ENCODE peak calls at places on chromosome 1, in ten cellular contexts. J is astrocyte of the spinal cord, U is T follicular helper cell, G is H4, M is Caco-2, X is SW480, R is aorta, Y is upper lobe of right lung, F is skeletal muscle cell, B is brain microvascular endothelial cell. E is an unnamed sample.

GRCh38 chr1:162373072-162373427 is 3.6 kb downstream of the SPATA46 start:
- DNase-seq in J (no peak), U (no peak), G (no peak), M (no peak), X (no peak), R (no peak), Y (no peak), F (no peak), B (no peak), E (no peak)

GRCh38 chr1:109481646-109482045 is 2.1 kb upstream of the ATXN7L2 start:
- DNase-seq in J (no peak), U (no peak), G (no peak), M (no peak), X (no peak), R (no peak), Y (no peak), F (no peak), B (no peak), E (no peak)

GRCh38 chr1:92994105-92994712 is 32.9 kb upstream of the DIPK1A start:
- DNase-seq in J (peak), U (peak), G (peak), M (peak), X (peak), R (no peak), Y (no peak), F (peak), B (peak), E (peak)

GRCh38 chr1:50853325-50853724 is 106.7 kb downstream of the FAF1 start:
- DNase-seq in J (no peak), U (no peak), G (no peak), M (no peak), X (no peak), R (no peak), Y (no peak), F (no peak), B (no peak), E (no peak)

GRCh38 chr1:2488688-2489087 is 12.6 kb downstream of the PLCH2 start:
- DNase-seq in J (no peak), U (no peak), G (no peak), M (no peak), X (no peak), R (no peak), Y (no peak), F (no peak), B (no peak), E (no peak)

GRCh38 chr1:16258591-16259135 is 21.7 kb upstream of the CPLANE2 start:
- DNase-seq in J (no peak), U (no peak), G (no peak), M (no peak), X (no peak), R (no peak), Y (no peak), F (no peak), B (no peak), E (no peak)

GRCh38 chr1:212915245-212916091 is 34.9 kb upstream of the VASH2 start:
- DNase-seq in J (peak), U (no peak), G (no peak), M (peak), X (no peak), R (no peak), Y (no peak), F (peak), B (peak), E (peak)

GRCh38 chr1:234545512-234546386 is 64.2 kb downstream of the IRF2BP2 start:
- DNase-seq in J (no peak), U (no peak), G (no peak), M (peak), X (no peak), R (no peak), Y (no peak), F (no peak), B (no peak), E (no peak)

GRCh38 chr1:17059391-17060128 is 5.7 kb upstream of the SDHB start:
- DNase-seq in J (peak), U (no peak), G (peak), M (peak), X (peak), R (peak), Y (peak), F (peak), B (peak), E (peak)

GRCh38 chr1:194289569-194290266 is 1103.3 kb upstream of the B3GALT2 start:
- DNase-seq in J (no peak), U (peak), G (no peak), M (no peak), X (peak), R (no peak), Y (no peak), F (no peak), B (no peak), E (no peak)

GRCh38 chr1:41846595-41846994 is 72.1 kb downstream of the HIVEP3 start:
- DNase-seq in J (peak), U (no peak), G (no peak), M (no peak), X (no peak), R (no peak), Y (no peak), F (no peak), B (no peak), E (no peak)

GRCh38 chr1:53552146-53552940 is 93.1 kb downstream of the DMRTB1 start:
- DNase-seq in J (peak), U (no peak), G (peak), M (no peak), X (no peak), R (peak), Y (peak), F (peak), B (no peak), E (no peak)

GRCh38 chr1:37726746-37727145 is 34.4 kb downstream of the CDCA8 start:
- DNase-seq in J (no peak), U (no peak), G (no peak), M (no peak), X (no peak), R (peak), Y (no peak), F (no peak), B (no peak), E (no peak)

GRCh38 chr1:25107643-25108010 is 124.7 kb downstream of the SYF2 start:
- DNase-seq in J (peak), U (no peak), G (no peak), M (no peak), X (no peak), R (no peak), Y (no peak), F (peak), B (peak), E (no peak)

GRCh38 chr1:214840366-214840765 is 237.4 kb downstream of the CENPF start:
- DNase-seq in J (peak), U (no peak), G (no peak), M (no peak), X (no peak), R (no peak), Y (no peak), F (no peak), B (no peak), E (no peak)

GRCh38 chr1:172929006-172929405 is 121.7 kb downstream of the TNFSF18 start:
- DNase-seq in J (peak), U (no peak), G (no peak), M (no peak), X (no peak), R (no peak), Y (no peak), F (no peak), B (no peak), E (no peak)

E was measured in HTR-8/SVneo.